ENCODE peak calls at places on chromosomes 7 and 10, in eight cellular contexts. F is psoas muscle, H is mammary epithelial cell, W is astrocyte, R is GM12864, B is HL-60, Z is fibroblast of lung, O is astrocyte of the cerebellum. J is an unnamed sample.

GRCh38 chr7:87056346-87056745 is 3.1 kb downstream of the ELAPOR2 start:
- DNase-seq in F (no peak), H (no peak), W (no peak), R (no peak), B (no peak), Z (no peak), O (no peak), J (peak)

GRCh38 chr7:116259156-116259555 is 48.8 kb downstream of the TES start:
- DNase-seq in F (no peak), H (no peak), W (peak), R (no peak), B (no peak), Z (no peak), O (no peak), J (no peak)

GRCh38 chr10:114188001-114188400 is 8.8 kb downstream of the TDRD1 start:
- DNase-seq in F (no peak), H (no peak), W (no peak), R (no peak), B (no peak), Z (no peak), O (no peak), J (no peak)

GRCh38 chr10:66162560-66163143 is 763.2 kb upstream of the LRRTM3 start:
- DNase-seq in F (no peak), H (peak), W (no peak), R (no peak), B (no peak), Z (no peak), O (no peak), J (no peak)

GRCh38 chr10:72257051-72257892 is 16.5 kb upstream of the DDIT4 start:
- DNase-seq in F (no peak), H (no peak), W (no peak), R (no peak), B (no peak), Z (peak), O (no peak), J (peak)

GRCh38 chr7:21355406-21355874 is 72.4 kb upstream of the SP4 start:
- DNase-seq in F (no peak), H (no peak), W (no peak), R (peak), B (peak), Z (no peak), O (no peak), J (no peak)

GRCh38 chr7:32496052-32496813 is 944 bp downstream of the AVL9 start:
- DNase-seq in F (no peak), H (peak), W (no peak), R (no peak), B (no peak), Z (peak), O (no peak), J (peak)

GRCh38 chr10:23192741-23193434 is 776 bp downstream of the PTF1A start:
- DNase-seq in F (no peak), H (no peak), W (no peak), R (no peak), B (no peak), Z (no peak), O (no peak), J (no peak)

GRCh38 chr7:22116451-22117027 is 170.8 kb upstream of the CDCA7L start:
- DNase-seq in F (no peak), H (no peak), W (peak), R (no peak), B (no peak), Z (no peak), O (no peak), J (no peak)

GRCh38 chr7:71721742-71722141 is 589.8 kb downstream of the GALNT17 start:
- DNase-seq in F (no peak), H (no peak), W (no peak), R (no peak), B (no peak), Z (no peak), O (no peak), J (no peak)

GRCh38 chr7:4279210-4279609 is 402.9 kb upstream of the FOXK1 start:
- DNase-seq in F (no peak), H (no peak), W (no peak), R (no peak), B (no peak), Z (no peak), O (no peak), J (no peak)

GRCh38 chr7:41956712-41957111 is 253.8 kb upstream of the INHBA start:
- DNase-seq in F (no peak), H (no peak), W (no peak), R (no peak), B (no peak), Z (no peak), O (no peak), J (no peak)

GRCh38 chr10:61588770-61589211 is 73.9 kb upstream of the CABCOCO1 start:
- DNase-seq in F (no peak), H (no peak), W (no peak), R (no peak), B (no peak), Z (peak), O (no peak), J (no peak)

GRCh38 chr10:4217653-4218052 is 432.6 kb upstream of the KLF6 start:
- DNase-seq in F (no peak), H (no peak), W (no peak), R (no peak), B (no peak), Z (no peak), O (no peak), J (no peak)

GRCh38 chr7:66415659-66416265 is 210.6 kb downstream of the TPST1 start:
- DNase-seq in F (no peak), H (no peak), W (peak), R (no peak), B (no peak), Z (no peak), O (no peak), J (no peak)

GRCh38 chr7:66419210-66419609 is 209.5 kb upstream of the KCTD7 start:
- DNase-seq in F (no peak), H (no peak), W (no peak), R (no peak), B (no peak), Z (no peak), O (no peak), J (no peak)

GRCh38 chr7:66409493-66409892 is 204.4 kb downstream of the TPST1 start:
- DNase-seq in F (no peak), H (no peak), W (no peak), R (no peak), B (no peak), Z (no peak), O (no peak), J (no peak)

GRCh38 chr7:66418537-66418936 is 210.1 kb upstream of the KCTD7 start:
- DNase-seq in F (no peak), H (no peak), W (no peak), R (no peak), B (peak), Z (no peak), O (no peak), J (no peak)

GRCh38 chr7:66413379-66414114 is 208.4 kb downstream of the TPST1 start:
- DNase-seq in F (peak), H (peak), W (peak), R (peak), B (no peak), Z (peak), O (peak), J (peak)
- H3K4me3 ChIP-seq in F (peak), H (peak), W (peak), R (peak), B (no peak), Z (peak), O (peak), J (peak)

GRCh38 chr7:101998029-101998903 is 180.8 kb downstream of the CUX1 start:
- DNase-seq in F (peak), H (no peak), W (no peak), R (no peak), B (no peak), Z (no peak), O (no peak), J (peak)
- TF ChIP-seq CTCF in F (no peak), H (no peak), W (no peak), R (no peak), B (no peak), Z (no peak), O (no peak), J (no peak)

DNA sequence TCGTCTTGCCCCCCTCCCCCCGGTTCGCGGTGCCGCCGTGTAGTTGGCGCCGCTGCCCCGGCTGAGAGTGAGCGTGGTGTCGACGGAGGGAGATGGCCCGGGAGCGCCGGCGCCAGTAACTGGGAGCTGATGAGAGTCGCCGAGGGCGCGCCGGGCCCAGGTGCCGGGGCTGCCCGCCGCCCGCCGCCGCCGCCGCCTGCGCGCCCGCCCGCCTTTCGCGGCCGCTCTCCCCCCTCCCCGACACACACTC is 322 bp downstream of the WAC start:
- DNase-seq in F (no peak), H (no peak), W (no peak), R (no peak), B (no peak), Z (no peak), O (no peak), J (no peak)
- H3K4me3 ChIP-seq in F (peak), H (peak), W (peak), R (peak), B (peak), Z (peak), O (peak), J (peak)

GRCh38 chr10:75408911-75409885 is 7.6 kb upstream of the ZNF503 start:
- DNase-seq in F (peak), H (peak), W (no peak), R (no peak), B (no peak), Z (no peak), O (no peak), J (peak)
- TF ChIP-seq CTCF in F (no peak), H (peak), W (no peak), R (no peak), B (no peak), Z (no peak), O (no peak), J (no peak)

GRCh38 chr10:48983648-48984359 is 44.2 kb upstream of the LRRC18 start:
- DNase-seq in F (no peak), H (no peak), W (no peak), R (no peak), B (no peak), Z (no peak), O (no peak), J (no peak)
- H3K4me3 ChIP-seq in F (no peak), H (no peak), W (no peak), R (no peak), B (no peak), Z (no peak), O (no peak), J (no peak)

DNA sequence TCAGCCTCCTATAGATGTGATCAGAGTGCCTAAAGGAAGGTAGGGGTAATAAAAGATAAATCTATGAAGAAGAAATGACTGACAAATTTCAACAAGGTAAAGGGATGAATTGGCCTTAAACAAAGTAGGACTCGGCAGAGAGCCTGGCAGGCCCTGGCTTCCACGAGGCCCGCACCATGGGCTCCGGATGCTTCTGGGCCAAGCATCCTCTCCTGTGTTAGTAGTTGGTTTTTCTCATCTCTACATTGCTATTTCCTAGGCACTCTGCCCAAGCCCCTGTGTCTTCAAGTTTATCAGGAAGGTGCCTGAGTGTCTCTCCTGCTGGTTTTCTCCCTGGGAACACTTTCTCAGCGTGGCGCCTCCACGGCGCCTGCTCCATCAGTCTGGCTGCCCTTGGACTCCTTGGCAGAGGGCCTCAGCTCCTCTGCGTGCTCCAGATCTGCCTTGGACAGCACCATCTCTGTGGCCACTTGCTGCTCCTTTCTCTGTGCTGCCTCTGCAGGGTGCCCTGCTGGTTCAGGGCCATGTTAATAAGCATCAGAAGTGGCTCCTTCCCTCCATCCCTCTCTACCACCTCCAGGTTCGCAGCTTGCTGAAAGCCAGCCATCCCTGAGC is 413.3 kb upstream of the DPP6 start:
- DNase-seq in F (no peak), H (no peak), W (no peak), R (no peak), B (no peak), Z (no peak), O (no peak), J (no peak)
- TF ChIP-seq CTCF in F (no peak), H (no peak), W (no peak), R (no peak), B (no peak), Z (no peak), O (no peak), J (no peak)

GRCh38 chr7:112283382-112283910 is 77.0 kb downstream of the ZNF277 start:
- DNase-seq in F (no peak), H (no peak), W (no peak), R (no peak), B (no peak), Z (no peak), O (no peak), J (no peak)

GRCh38 chr7:112290065-112290464 is 83.6 kb downstream of the ZNF277 start:
- DNase-seq in F (no peak), H (peak), W (peak), R (no peak), B (no peak), Z (peak), O (no peak), J (peak)

GRCh38 chr7:112282476-112283188 is 76.1 kb downstream of the ZNF277 start:
- DNase-seq in F (no peak), H (no peak), W (no peak), R (no peak), B (no peak), Z (no peak), O (no peak), J (no peak)

GRCh38 chr7:112288301-112288700 is 81.8 kb downstream of the ZNF277 start:
- DNase-seq in F (no peak), H (no peak), W (no peak), R (no peak), B (no peak), Z (no peak), O (no peak), J (no peak)

GRCh38 chr7:112286294-112287086 is 80.0 kb downstream of the ZNF277 start:
- DNase-seq in F (no peak), H (no peak), W (no peak), R (peak), B (no peak), Z (no peak), O (no peak), J (no peak)
- H3K4me3 ChIP-seq in F (no peak), H (no peak), W (no peak), R (no peak), B (no peak), Z (no peak), O (no peak), J (no peak)

GRCh38 chr10:108911814-108912541 is 1011.3 kb downstream of the XPNPEP1 start:
- DNase-seq in F (peak), H (peak), W (peak), R (no peak), B (no peak), Z (peak), O (peak), J (peak)
- TF ChIP-seq CTCF in F (no peak), H (peak), W (peak), R (no peak), B (no peak), Z (peak), O (peak), J (peak)

GRCh38 chr7:121331048-121331447 is 2.2 kb downstream of the WNT16 start:
- DNase-seq in F (no peak), H (no peak), W (no peak), R (no peak), B (no peak), Z (no peak), O (no peak), J (no peak)
- H3K4me3 ChIP-seq in F (no peak), H (no peak), W (no peak), R (no peak), B (no peak), Z (no peak), O (no peak), J (no peak)

DNA sequence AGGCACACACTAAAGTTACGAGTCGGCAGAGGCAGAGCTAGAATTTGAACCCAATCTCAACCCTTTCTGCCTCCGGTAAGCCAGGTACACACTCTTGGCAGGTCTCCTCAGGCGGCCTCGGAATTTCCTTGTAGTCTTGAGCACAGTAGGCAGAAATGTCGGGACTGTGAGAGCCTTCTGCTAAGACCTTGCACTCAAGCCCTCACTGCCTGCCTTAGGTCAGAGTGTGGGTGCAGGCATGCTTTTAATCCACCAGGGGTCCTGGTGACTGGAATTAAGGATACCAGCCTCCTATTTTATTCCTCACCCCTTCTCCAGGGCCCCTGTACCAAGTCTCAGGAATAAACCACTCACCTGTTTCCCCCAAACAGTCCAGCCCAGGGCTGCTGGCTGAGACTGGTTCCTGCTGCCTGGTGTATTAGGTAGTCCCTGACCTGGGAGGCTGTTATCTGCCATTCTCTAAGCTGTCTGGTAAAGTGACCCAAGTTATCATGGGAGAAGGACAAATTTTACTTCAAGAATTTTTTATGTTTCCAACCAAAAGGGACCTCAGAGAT is 855 bp downstream of the ATP6V1F start:
- DNase-seq in F (peak), H (peak), W (peak), R (no peak), B (peak), Z (peak), O (peak), J (peak)
- TF ChIP-seq CTCF in F (peak), H (peak), W (peak), R (peak), B (peak), Z (peak), O (peak), J (peak)